ENCODE peak calls at places on chromosomes 7 and 10, in five cellular contexts. O is sigmoid colon, E is spleen, B is fibroblast of lung, Y is mucosa of descending colon. Z is an unnamed sample.

GRCh38 chr7:70585071-70585470 is 546.9 kb upstream of the GALNT17 start:
- DNase-seq in O (no peak), Y (no peak), E (no peak), B (no peak), Z (no peak)

GRCh38 chr10:665579-666091 is 23.8 kb downstream of the DIP2C start:
- DNase-seq in E (no peak), Y (peak; percentile 54), B (no peak), O (peak; percentile 94), Z (peak; percentile 35)

GRCh38 chr10:50316695-50317648 is 65.7 kb upstream of the ASAH2 start:
- DNase-seq in B (peak; percentile 47), O (no peak), E (no peak), Y (no peak), Z (no peak)

GRCh38 chr7:101173752-101174244 is 6.3 kb downstream of the NAT16 start:
- DNase-seq in B (no peak), O (no peak), Y (no peak), E (no peak), Z (no peak)

GRCh38 chr10:25678220-25678619 is 255.8 kb upstream of the MYO3A start:
- DNase-seq in B (no peak), Y (no peak), O (no peak), E (no peak), Z (no peak)

GRCh38 chr7:5367661-5368060 is 56.0 kb downstream of the TNRC18 start:
- DNase-seq in B (no peak), O (peak; percentile 65), Y (no peak), E (no peak), Z (no peak)

GRCh38 chr10:92241158-92241500 is 49.7 kb downstream of the CPEB3 start:
- DNase-seq in Y (no peak), E (no peak), B (no peak), O (no peak), Z (peak; percentile 24)

GRCh38 chr7:4009720-4010119 is 672.4 kb upstream of the FOXK1 start:
- DNase-seq in Y (no peak), E (peak; percentile 36), B (no peak), O (peak; percentile 9), Z (no peak)

GRCh38 chr7:157652954-157653826 is 316.4 kb downstream of the DNAJB6 start:
- DNase-seq in Y (no peak), B (no peak), E (peak; percentile 67), O (no peak), Z (no peak)

GRCh38 chr10:63628526-63629362 is 107.5 kb downstream of the REEP3 start:
- DNase-seq in B (peak; percentile 46), E (no peak), Y (peak; percentile 61), O (peak; percentile 87), Z (peak; percentile 68)

GRCh38 chr10:5692476-5693358 is 8.1 kb downstream of the TASOR2 start:
- DNase-seq in B (peak; percentile 50), O (peak; percentile 66), E (peak; percentile 91), Y (peak; percentile 75), Z (peak; percentile 63)

GRCh38 chr10:7960108-7960507 is 94.4 kb upstream of the GATA3 start:
- DNase-seq in B (no peak), E (no peak), Y (no peak), O (no peak), Z (no peak)

GRCh38 chr7:155464948-155465739 is 7.2 kb downstream of the EN2 start:
- DNase-seq in B (no peak), Y (no peak), E (peak; percentile 56), O (no peak), Z (no peak)

DNA sequence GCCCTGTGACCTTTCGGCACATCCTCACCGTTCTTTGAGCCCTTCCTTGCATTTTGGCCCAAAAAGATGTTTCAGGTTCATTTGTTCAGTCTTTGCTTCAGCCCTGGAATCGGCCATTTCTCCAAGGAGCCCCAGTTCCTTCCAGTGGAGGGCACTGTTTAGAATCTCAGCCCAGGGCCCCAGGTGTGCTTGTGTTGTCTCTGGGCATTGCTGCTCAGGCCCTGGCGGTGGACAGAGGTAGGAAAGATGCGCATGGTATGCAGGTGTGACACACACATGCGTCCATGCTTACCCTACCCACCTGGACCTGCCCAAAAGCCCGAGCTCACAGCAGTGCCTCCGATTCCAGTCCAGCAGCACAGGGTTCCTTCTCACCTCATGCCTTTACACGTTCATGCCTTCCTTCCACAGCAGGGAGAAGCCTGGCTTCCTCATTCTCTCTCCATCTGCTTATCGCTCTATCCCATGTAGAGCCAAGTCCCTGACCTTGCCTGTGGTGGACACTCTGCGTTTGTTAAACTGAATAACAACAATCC is 70.6 kb downstream of the LHPP start:
- DNase-seq in E (no peak), B (no peak), O (no peak), Y (peak; percentile 38), Z (peak; percentile 24)
- TF ChIP-seq CTCF in E (no peak), B (no peak), O (no peak), Y (peak; percentile 8), Z (peak; percentile 30)

GRCh38 chr7:74291535-74291934 is 2.3 kb downstream of the CLIP2 start:
- DNase-seq in Y (no peak), E (no peak), O (no peak), B (no peak), Z (no peak)
- H3K4me1 ChIP-seq in Y (peaks cover 63% of the 10 kb centered on the region), E (peaks cover 26% of the 10 kb centered on the region), O (no peaks in the 10 kb centered on the region), B (peaks cover 29% of the 10 kb centered on the region), Z (peaks cover 76% of the 10 kb centered on the region)

DNA sequence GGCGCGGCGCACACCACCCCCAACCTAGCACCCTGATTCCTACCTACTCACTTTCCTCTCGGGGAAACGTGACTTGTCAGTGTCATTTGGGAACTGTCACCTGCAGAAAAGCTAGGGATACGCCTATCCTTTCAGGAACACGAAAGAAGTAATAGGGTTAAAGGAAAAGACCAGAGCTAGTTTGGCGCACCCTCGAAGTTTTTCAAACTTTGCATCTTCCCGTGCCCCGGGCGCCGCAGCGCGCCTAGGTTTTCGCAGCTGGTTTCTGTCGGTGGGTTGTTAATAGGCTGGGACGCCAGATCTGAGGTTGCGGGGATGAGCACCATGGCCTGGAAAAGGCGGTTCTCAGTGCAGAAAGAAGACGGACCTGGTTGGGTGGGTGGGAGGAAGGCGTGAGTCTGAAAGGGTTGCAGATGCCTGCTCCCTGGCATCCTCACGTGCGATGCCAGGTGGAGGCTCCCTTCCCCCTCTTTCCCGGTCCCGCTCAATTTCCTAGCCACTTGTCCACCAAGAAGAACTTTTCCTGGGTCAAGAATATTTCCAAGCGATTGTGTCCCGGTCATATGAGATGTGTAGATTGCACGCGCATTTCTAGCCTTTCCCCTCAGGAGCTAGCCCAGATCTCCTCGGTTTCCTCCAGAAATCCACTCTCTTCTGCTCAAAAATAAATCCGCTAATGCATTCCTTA is 618 bp upstream of the MEOX2 start:
- DNase-seq in B (no peak), O (peak; percentile 62), Y (no peak), E (no peak), Z (no peak)
- H3K4me3 ChIP-seq in B (peak overlapping the region; percentile 63), O (peak overlapping the region; percentile 51), Y (no peak overlapping the region), E (no peak overlapping the region), Z (no peak overlapping the region)

GRCh38 chr7:50595538-50596102 is 30.4 kb upstream of the DDC start:
- DNase-seq in O (no peak), Y (no peak), B (peak; percentile 54), E (no peak), Z (no peak)
- TF ChIP-seq CTCF in O (peak; percentile 54), Y (no peak), B (peak; percentile 50), E (no peak), Z (peak; percentile 36)

GRCh38 chr7:2502647-2502966 is 17.0 kb upstream of the LFNG start:
- DNase-seq in B (no peak), O (no peak), E (no peak), Y (no peak), Z (no peak)

GRCh38 chr7:2504818-2505375 is 14.7 kb upstream of the LFNG start:
- DNase-seq in E (no peak), Y (no peak), O (no peak), B (no peak), Z (no peak)

GRCh38 chr7:2504128-2504817 is 15.3 kb upstream of the LFNG start:
- DNase-seq in B (no peak), Y (no peak), O (no peak), E (no peak), Z (no peak)

GRCh38 chr7:2501947-2502646 is 17.5 kb upstream of the LFNG start:
- DNase-seq in B (no peak), O (no peak), E (no peak), Y (no peak), Z (no peak)

DNA sequence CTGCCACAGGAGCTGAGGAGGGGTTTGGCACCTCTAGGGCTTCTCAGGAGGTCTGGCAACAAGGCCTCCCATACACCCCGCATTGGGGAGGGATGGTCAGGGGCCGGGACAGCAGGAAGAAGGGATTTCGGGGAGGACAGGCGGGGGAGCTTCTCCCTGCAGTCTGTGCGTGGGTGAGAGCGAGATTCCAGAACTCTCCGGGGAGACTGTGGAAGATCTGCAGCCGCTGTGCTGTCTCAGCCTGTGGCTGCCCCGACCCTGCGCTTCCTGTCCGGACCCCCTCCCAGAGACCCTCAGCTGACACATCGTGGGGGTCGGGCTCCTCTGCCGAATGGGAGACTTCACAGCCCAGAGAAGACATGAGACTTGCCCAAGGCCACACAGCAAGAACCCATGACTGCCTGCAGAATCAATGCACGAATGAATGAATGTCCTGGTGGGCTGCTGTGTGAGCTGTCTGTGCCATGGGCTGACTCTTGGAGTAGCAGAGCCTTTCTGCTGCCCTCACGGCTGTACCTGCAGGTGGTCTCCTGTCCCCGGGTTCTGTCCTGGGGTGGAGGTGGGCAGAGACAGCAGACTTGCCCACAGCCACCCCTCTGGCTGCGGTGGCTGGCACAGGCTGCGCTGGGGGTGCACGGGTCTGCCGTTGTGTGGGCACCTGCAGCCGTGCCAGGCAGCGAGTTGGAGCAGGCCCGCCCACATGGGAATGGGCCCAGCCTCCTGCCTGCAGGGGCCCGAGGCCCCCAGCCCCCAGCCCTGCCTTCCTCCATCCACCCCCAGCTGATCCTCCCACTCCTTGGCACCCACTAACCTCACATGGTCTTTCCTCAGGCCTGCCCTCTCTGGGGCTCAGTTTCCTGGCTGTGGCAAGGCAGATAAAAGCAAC is 16.3 kb upstream of the LFNG start:
- DNase-seq in Y (no peak), B (no peak), O (no peak), E (no peak), Z (no peak)
- H3K4me1 ChIP-seq in Y (no peaks in the 10 kb centered on the region), B (peaks cover 3% of the 10 kb centered on the region), O (no peaks in the 10 kb centered on the region), E (peaks cover 9% of the 10 kb centered on the region), Z (no peaks in the 10 kb centered on the region)